ENCODE peak calls at places on chromosome 10, in eight cellular contexts. One of them, this sample, is unnamed. For H3K4me1, the result is how much of the 10 kb centered on the place peaks cover.

GRCh38 chr10:62813453-62813852 is 2.7 kb downstream of the EGR2 start:
- DNase-seq in left ventricle myocardium inferior: no peak
- DNase-seq in MM.1S: no peak
- DNase-seq in fibroblast of lung: no peak
- DNase-seq in thoracic aorta: no peak
- DNase-seq in HepG2: no peak
- DNase-seq in K562: no peak
- DNase-seq in heart right ventricle: no peak
- DNase-seq in this sample: no peak

GRCh38 chr10:80280071-80280800 is 9.2 kb downstream of the MAT1A start:
- DNase-seq in thoracic aorta: no peak
- DNase-seq in HepG2: no peak
- DNase-seq in MM.1S: no peak
- DNase-seq in left ventricle myocardium inferior: no peak
- DNase-seq in heart right ventricle: no peak
- DNase-seq in K562: no peak
- DNase-seq in fibroblast of lung: no peak
- DNase-seq in this sample: no peak

GRCh38 chr10:43259981-43260761 is 6.7 kb downstream of the RASGEF1A start:
- DNase-seq in fibroblast of lung: no peak
- DNase-seq in thoracic aorta: no peak
- DNase-seq in HepG2: no peak
- DNase-seq in MM.1S: peak
- DNase-seq in K562: no peak
- DNase-seq in heart right ventricle: peak
- DNase-seq in left ventricle myocardium inferior: peak
- DNase-seq in this sample: no peak

GRCh38 chr10:100528123-100528884 is 1.4 kb downstream of the NDUFB8 start:
- DNase-seq in fibroblast of lung: no peak
- DNase-seq in left ventricle myocardium inferior: no peak
- DNase-seq in K562: no peak
- DNase-seq in heart right ventricle: no peak
- DNase-seq in HepG2: no peak
- DNase-seq in MM.1S: no peak
- DNase-seq in thoracic aorta: no peak
- DNase-seq in this sample: peak

GRCh38 chr10:90652519-90652918 is 205.3 kb downstream of the HTR7 start:
- DNase-seq in MM.1S: no peak
- DNase-seq in K562: no peak
- DNase-seq in fibroblast of lung: peak
- DNase-seq in HepG2: no peak
- DNase-seq in thoracic aorta: no peak
- DNase-seq in left ventricle myocardium inferior: no peak
- DNase-seq in heart right ventricle: no peak
- DNase-seq in this sample: peak

GRCh38 chr10:121580276-121581116 is 17.7 kb downstream of the FGFR2 start:
- DNase-seq in K562: no peak
- DNase-seq in MM.1S: no peak
- DNase-seq in fibroblast of lung: no peak
- DNase-seq in thoracic aorta: no peak
- DNase-seq in heart right ventricle: no peak
- DNase-seq in HepG2: no peak
- DNase-seq in left ventricle myocardium inferior: no peak
- DNase-seq in this sample: no peak

GRCh38 chr10:71743099-71743838 is 23.7 kb upstream of the C10orf105 start:
- DNase-seq in thoracic aorta: no peak
- DNase-seq in MM.1S: no peak
- DNase-seq in HepG2: no peak
- DNase-seq in fibroblast of lung: no peak
- DNase-seq in K562: peak
- DNase-seq in heart right ventricle: no peak
- DNase-seq in left ventricle myocardium inferior: no peak
- DNase-seq in this sample: no peak

GRCh38 chr10:97886264-97886663 is 36.6 kb downstream of the GOLGA7B start:
- DNase-seq in fibroblast of lung: no peak
- DNase-seq in HepG2: no peak
- DNase-seq in left ventricle myocardium inferior: no peak
- DNase-seq in thoracic aorta: no peak
- DNase-seq in K562: no peak
- DNase-seq in MM.1S: no peak
- DNase-seq in heart right ventricle: no peak
- DNase-seq in this sample: no peak

GRCh38 chr10:26310361-26310760 is 93.8 kb downstream of the GAD2 start:
- DNase-seq in thoracic aorta: no peak
- DNase-seq in left ventricle myocardium inferior: no peak
- DNase-seq in fibroblast of lung: no peak
- DNase-seq in HepG2: no peak
- DNase-seq in heart right ventricle: no peak
- DNase-seq in K562: no peak
- DNase-seq in MM.1S: no peak
- DNase-seq in this sample: no peak

GRCh38 chr10:54441286-54441685 is 359.7 kb downstream of the PCDH15 start:
- DNase-seq in fibroblast of lung: no peak
- DNase-seq in MM.1S: no peak
- DNase-seq in HepG2: no peak
- DNase-seq in heart right ventricle: no peak
- DNase-seq in K562: no peak
- DNase-seq in left ventricle myocardium inferior: no peak
- DNase-seq in thoracic aorta: no peak
- DNase-seq in this sample: no peak

GRCh38 chr10:125005312-125006187 is 63.6 kb downstream of the ZRANB1 start:
- DNase-seq in MM.1S: no peak
- DNase-seq in heart right ventricle: no peak
- DNase-seq in K562: no peak
- DNase-seq in HepG2: no peak
- DNase-seq in left ventricle myocardium inferior: no peak
- DNase-seq in thoracic aorta: no peak
- DNase-seq in fibroblast of lung: no peak
- DNase-seq in this sample: no peak

GRCh38 chr10:119652361-119652760 is 1.2 kb downstream of the BAG3 start:
- DNase-seq in left ventricle myocardium inferior: no peak
- DNase-seq in MM.1S: peak
- DNase-seq in heart right ventricle: no peak
- DNase-seq in HepG2: peak
- DNase-seq in fibroblast of lung: peak
- DNase-seq in K562: peak
- DNase-seq in thoracic aorta: no peak
- DNase-seq in this sample: peak

GRCh38 chr10:103668351-103669242 is 175.1 kb downstream of the NEURL1 start:
- DNase-seq in left ventricle myocardium inferior: peak
- DNase-seq in thoracic aorta: no peak
- DNase-seq in K562: peak
- DNase-seq in heart right ventricle: peak
- DNase-seq in MM.1S: no peak
- DNase-seq in fibroblast of lung: peak
- DNase-seq in HepG2: no peak
- DNase-seq in this sample: no peak

GRCh38 chr10:75925999-75926398 is 494.6 kb downstream of the LRMDA start:
- DNase-seq in left ventricle myocardium inferior: no peak
- DNase-seq in K562: no peak
- DNase-seq in heart right ventricle: no peak
- DNase-seq in MM.1S: no peak
- DNase-seq in fibroblast of lung: no peak
- DNase-seq in HepG2: no peak
- DNase-seq in thoracic aorta: no peak
- DNase-seq in this sample: no peak

GRCh38 chr10:93849605-93850004 is 44.2 kb upstream of the SLC35G1 start:
- DNase-seq in heart right ventricle: no peak
- DNase-seq in thoracic aorta: no peak
- DNase-seq in left ventricle myocardium inferior: no peak
- DNase-seq in MM.1S: no peak
- DNase-seq in HepG2: no peak
- DNase-seq in K562: no peak
- DNase-seq in fibroblast of lung: no peak
- DNase-seq in this sample: peak

GRCh38 chr10:102624094-102624493 is 20.2 kb upstream of the TRIM8 start:
- DNase-seq in fibroblast of lung: no peak
- DNase-seq in thoracic aorta: no peak
- DNase-seq in MM.1S: no peak
- DNase-seq in heart right ventricle: no peak
- DNase-seq in HepG2: no peak
- DNase-seq in K562: no peak
- DNase-seq in left ventricle myocardium inferior: peak
- DNase-seq in this sample: no peak
- H3K4me1 ChIP-seq in fibroblast of lung: under half
- H3K4me1 ChIP-seq in thoracic aorta: half or more
- H3K4me1 ChIP-seq in MM.1S: under half
- H3K4me1 ChIP-seq in heart right ventricle: half or more
- H3K4me1 ChIP-seq in HepG2: half or more
- H3K4me1 ChIP-seq in K562: under half
- H3K4me1 ChIP-seq in left ventricle myocardium inferior: half or more
- H3K4me1 ChIP-seq in this sample: under half

GRCh38 chr10:58714436-58714835 is 201.8 kb downstream of the BICC1 start:
- DNase-seq in thoracic aorta: no peak
- DNase-seq in HepG2: no peak
- DNase-seq in fibroblast of lung: no peak
- DNase-seq in K562: no peak
- DNase-seq in heart right ventricle: no peak
- DNase-seq in MM.1S: no peak
- DNase-seq in left ventricle myocardium inferior: no peak
- DNase-seq in this sample: no peak
- TF ChIP-seq CTCF in thoracic aorta: no peak
- TF ChIP-seq CTCF in HepG2: no peak
- TF ChIP-seq CTCF in fibroblast of lung: no peak
- TF ChIP-seq CTCF in K562: no peak
- TF ChIP-seq CTCF in heart right ventricle: no peak
- TF ChIP-seq CTCF in MM.1S: no peak
- TF ChIP-seq CTCF in left ventricle myocardium inferior: no peak
- TF ChIP-seq CTCF in this sample: no peak

DNA sequence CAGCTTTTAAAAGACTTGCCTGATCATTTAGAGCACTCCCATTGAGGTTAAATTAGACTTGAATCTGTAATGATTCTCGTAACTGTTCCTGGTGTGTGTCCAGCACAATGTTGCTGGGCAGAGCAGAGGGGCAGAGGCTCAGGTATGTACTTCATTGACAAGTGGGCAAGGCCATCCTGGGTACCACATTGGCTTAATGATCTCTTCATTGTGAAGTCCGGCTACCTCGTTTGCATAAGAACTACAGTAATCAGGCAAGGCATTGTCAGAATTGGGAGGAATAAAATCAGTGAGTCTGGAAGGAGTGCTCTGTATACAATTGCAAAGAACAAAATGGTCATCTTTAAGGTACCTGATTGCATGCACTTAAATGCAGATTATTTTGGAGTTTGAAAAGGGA is 6.1 kb downstream of the RPS24 start:
- DNase-seq in left ventricle myocardium inferior: no peak
- DNase-seq in fibroblast of lung: no peak
- DNase-seq in MM.1S: no peak
- DNase-seq in thoracic aorta: no peak
- DNase-seq in K562: no peak
- DNase-seq in HepG2: no peak
- DNase-seq in heart right ventricle: no peak
- DNase-seq in this sample: no peak
- H3K4me1 ChIP-seq in left ventricle myocardium inferior: half or more
- H3K4me1 ChIP-seq in fibroblast of lung: under half
- H3K4me1 ChIP-seq in MM.1S: under half
- H3K4me1 ChIP-seq in thoracic aorta: under half
- H3K4me1 ChIP-seq in K562: half or more
- H3K4me1 ChIP-seq in HepG2: half or more
- H3K4me1 ChIP-seq in heart right ventricle: under half
- H3K4me1 ChIP-seq in this sample: half or more

DNA sequence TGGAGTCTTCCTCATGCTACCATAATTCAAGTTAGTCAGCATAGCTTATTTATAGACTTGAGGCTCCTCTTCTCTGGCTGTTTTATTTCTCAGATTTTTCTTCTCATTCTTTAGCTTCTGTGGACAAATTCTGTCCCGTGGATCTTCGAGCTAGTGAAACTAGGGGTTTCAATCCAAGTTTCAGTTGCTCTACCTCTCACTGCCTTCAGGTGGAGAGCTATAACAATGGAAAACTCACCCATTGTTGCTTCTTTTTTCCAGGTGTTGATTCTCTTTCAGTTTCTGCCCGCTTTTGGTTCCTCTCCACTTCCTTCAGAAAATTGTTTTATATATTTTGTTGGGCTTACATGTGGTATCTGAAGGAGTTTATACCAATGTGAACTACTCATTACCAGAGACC is 266.0 kb downstream of the TCF7L2 start:
- DNase-seq in thoracic aorta: no peak
- DNase-seq in fibroblast of lung: no peak
- DNase-seq in HepG2: no peak
- DNase-seq in MM.1S: peak
- DNase-seq in K562: no peak
- DNase-seq in left ventricle myocardium inferior: no peak
- DNase-seq in heart right ventricle: no peak
- DNase-seq in this sample: no peak
- TF ChIP-seq CTCF in thoracic aorta: no peak
- TF ChIP-seq CTCF in fibroblast of lung: no peak
- TF ChIP-seq CTCF in HepG2: peak
- TF ChIP-seq CTCF in MM.1S: peak
- TF ChIP-seq CTCF in K562: peak
- TF ChIP-seq CTCF in left ventricle myocardium inferior: no peak
- TF ChIP-seq CTCF in heart right ventricle: no peak
- TF ChIP-seq CTCF in this sample: no peak

GRCh38 chr10:133095586-133095985 is 7.9 kb downstream of the ADGRA1 start:
- DNase-seq in MM.1S: no peak
- DNase-seq in K562: no peak
- DNase-seq in left ventricle myocardium inferior: no peak
- DNase-seq in HepG2: no peak
- DNase-seq in thoracic aorta: no peak
- DNase-seq in heart right ventricle: no peak
- DNase-seq in fibroblast of lung: no peak
- DNase-seq in this sample: no peak

GRCh38 chr10:133093291-133093690 is 5.6 kb downstream of the ADGRA1 start:
- DNase-seq in HepG2: no peak
- DNase-seq in fibroblast of lung: no peak
- DNase-seq in thoracic aorta: no peak
- DNase-seq in left ventricle myocardium inferior: no peak
- DNase-seq in K562: no peak
- DNase-seq in MM.1S: no peak
- DNase-seq in heart right ventricle: no peak
- DNase-seq in this sample: no peak

GRCh38 chr10:133094866-133095265 is 7.1 kb downstream of the ADGRA1 start:
- DNase-seq in fibroblast of lung: no peak
- DNase-seq in HepG2: no peak
- DNase-seq in heart right ventricle: no peak
- DNase-seq in thoracic aorta: no peak
- DNase-seq in MM.1S: no peak
- DNase-seq in K562: no peak
- DNase-seq in left ventricle myocardium inferior: no peak
- DNase-seq in this sample: no peak

GRCh38 chr10:133096616-133097269 is 9.0 kb downstream of the ADGRA1 start:
- DNase-seq in heart right ventricle: no peak
- DNase-seq in left ventricle myocardium inferior: no peak
- DNase-seq in thoracic aorta: no peak
- DNase-seq in HepG2: no peak
- DNase-seq in MM.1S: no peak
- DNase-seq in K562: no peak
- DNase-seq in fibroblast of lung: no peak
- DNase-seq in this sample: peak

GRCh38 chr10:133094286-133094685 is 6.6 kb downstream of the ADGRA1 start:
- DNase-seq in K562: no peak
- DNase-seq in MM.1S: no peak
- DNase-seq in left ventricle myocardium inferior: no peak
- DNase-seq in HepG2: no peak
- DNase-seq in fibroblast of lung: no peak
- DNase-seq in heart right ventricle: no peak
- DNase-seq in thoracic aorta: no peak
- DNase-seq in this sample: no peak
- H3K4me1 ChIP-seq in K562: under half
- H3K4me1 ChIP-seq in MM.1S: under half
- H3K4me1 ChIP-seq in left ventricle myocardium inferior: under half
- H3K4me1 ChIP-seq in HepG2: under half
- H3K4me1 ChIP-seq in fibroblast of lung: under half
- H3K4me1 ChIP-seq in heart right ventricle: under half
- H3K4me1 ChIP-seq in thoracic aorta: under half
- H3K4me1 ChIP-seq in this sample: under half